ENCODE peak calls at places on chromosomes 3 and 15, in seven cellular contexts. One of them, this sample, is unnamed.

GRCh38 chr3:143716731-143717130 is 131.5 kb downstream of the SLC9A9 start:
- DNase-seq in K562: no peak
- DNase-seq in adrenal gland: no peak
- DNase-seq in stomach: no peak
- DNase-seq in HepG2: no peak
- DNase-seq in A549: no peak
- DNase-seq in esophagus squamous epithelium: no peak
- DNase-seq in this sample: peak; percentile 1

GRCh38 chr3:34012102-34012461 is 213.7 kb downstream of the PDCD6IP start:
- DNase-seq in K562: peak; percentile 31
- DNase-seq in adrenal gland: peak; percentile 29
- DNase-seq in stomach: no peak
- DNase-seq in HepG2: peak; percentile 99
- DNase-seq in A549: peak; percentile 97
- DNase-seq in esophagus squamous epithelium: no peak
- DNase-seq in this sample: peak; percentile 7

GRCh38 chr15:57865294-57865693 is 158.8 kb downstream of the POLR2M start:
- DNase-seq in K562: peak; percentile 44
- DNase-seq in adrenal gland: no peak
- DNase-seq in stomach: no peak
- DNase-seq in HepG2: no peak
- DNase-seq in A549: peak; percentile 13
- DNase-seq in esophagus squamous epithelium: no peak
- DNase-seq in this sample: peak; percentile 2

GRCh38 chr15:31238906-31239305 is 87.7 kb upstream of the KLF13 start:
- DNase-seq in K562: no peak
- DNase-seq in adrenal gland: no peak
- DNase-seq in stomach: no peak
- DNase-seq in HepG2: no peak
- DNase-seq in A549: no peak
- DNase-seq in esophagus squamous epithelium: no peak
- DNase-seq in this sample: no peak

GRCh38 chr3:21484323-21485154 is 266.5 kb downstream of the ZNF385D start:
- DNase-seq in K562: peak; percentile 21
- DNase-seq in adrenal gland: peak; percentile 50
- DNase-seq in stomach: peak; percentile 65
- DNase-seq in HepG2: peak; percentile 29
- DNase-seq in A549: peak; percentile 59
- DNase-seq in esophagus squamous epithelium: no peak
- DNase-seq in this sample: peak; percentile 77

GRCh38 chr15:98126326-98127090 is 166.0 kb downstream of the ARRDC4 start:
- DNase-seq in K562: no peak
- DNase-seq in adrenal gland: peak; percentile 33
- DNase-seq in stomach: no peak
- DNase-seq in HepG2: no peak
- DNase-seq in A549: no peak
- DNase-seq in esophagus squamous epithelium: no peak
- DNase-seq in this sample: no peak

GRCh38 chr15:96735621-96736020 is 405.1 kb downstream of the NR2F2 start:
- DNase-seq in K562: no peak
- DNase-seq in adrenal gland: no peak
- DNase-seq in stomach: no peak
- DNase-seq in HepG2: no peak
- DNase-seq in A549: no peak
- DNase-seq in esophagus squamous epithelium: no peak
- DNase-seq in this sample: no peak

GRCh38 chr3:161028485-161029018 is 76.6 kb downstream of the B3GALNT1 start:
- DNase-seq in K562: no peak
- DNase-seq in adrenal gland: no peak
- DNase-seq in stomach: no peak
- DNase-seq in HepG2: no peak
- DNase-seq in A549: no peak
- DNase-seq in esophagus squamous epithelium: no peak
- DNase-seq in this sample: no peak

GRCh38 chr15:69979269-69979668 is 118.4 kb downstream of the TLE3 start:
- DNase-seq in K562: no peak
- DNase-seq in adrenal gland: no peak
- DNase-seq in stomach: no peak
- DNase-seq in HepG2: peak; percentile 23
- DNase-seq in A549: peak; percentile 62
- DNase-seq in esophagus squamous epithelium: no peak
- DNase-seq in this sample: peak; percentile 43

GRCh38 chr3:18234717-18235335 is 190.3 kb downstream of the SATB1 start:
- DNase-seq in K562: no peak
- DNase-seq in adrenal gland: no peak
- DNase-seq in stomach: no peak
- DNase-seq in HepG2: no peak
- DNase-seq in A549: no peak
- DNase-seq in esophagus squamous epithelium: no peak
- DNase-seq in this sample: no peak

GRCh38 chr15:101811902-101812301 is at the start of gene OR4F15:
- DNase-seq in K562: no peak
- DNase-seq in adrenal gland: no peak
- DNase-seq in stomach: no peak
- DNase-seq in HepG2: no peak
- DNase-seq in A549: no peak
- DNase-seq in esophagus squamous epithelium: no peak
- DNase-seq in this sample: no peak

GRCh38 chr3:185071401-185071800 is 81.5 kb downstream of the C3orf70 start:
- DNase-seq in K562: no peak
- DNase-seq in adrenal gland: no peak
- DNase-seq in stomach: no peak
- DNase-seq in HepG2: no peak
- DNase-seq in A549: no peak
- DNase-seq in esophagus squamous epithelium: no peak
- DNase-seq in this sample: peak; percentile 9

GRCh38 chr3:184366619-184367321 is 5.3 kb downstream of the POLR2H start:
- DNase-seq in K562: no peak
- DNase-seq in adrenal gland: no peak
- DNase-seq in stomach: no peak
- DNase-seq in HepG2: peak; percentile 69
- DNase-seq in A549: no peak
- DNase-seq in esophagus squamous epithelium: no peak
- DNase-seq in this sample: no peak

GRCh38 chr3:35529337-35529736 is 110.0 kb upstream of the ARPP21 start:
- DNase-seq in K562: no peak
- DNase-seq in adrenal gland: no peak
- DNase-seq in stomach: no peak
- DNase-seq in HepG2: no peak
- DNase-seq in A549: no peak
- DNase-seq in esophagus squamous epithelium: no peak
- DNase-seq in this sample: no peak

GRCh38 chr3:71694358-71694999 is 30.7 kb downstream of the EIF4E3 start:
- DNase-seq in K562: no peak
- DNase-seq in adrenal gland: no peak
- DNase-seq in stomach: no peak
- DNase-seq in HepG2: no peak
- DNase-seq in A549: no peak
- DNase-seq in esophagus squamous epithelium: no peak
- DNase-seq in this sample: no peak

GRCh38 chr3:71692139-71692538 is 33.1 kb downstream of the EIF4E3 start:
- DNase-seq in K562: no peak
- DNase-seq in adrenal gland: no peak
- DNase-seq in stomach: no peak
- DNase-seq in HepG2: no peak
- DNase-seq in A549: no peak
- DNase-seq in esophagus squamous epithelium: no peak
- DNase-seq in this sample: no peak

GRCh38 chr3:71690222-71690821 is 34.9 kb downstream of the EIF4E3 start:
- DNase-seq in K562: no peak
- DNase-seq in adrenal gland: peak; percentile 84
- DNase-seq in stomach: no peak
- DNase-seq in HepG2: no peak
- DNase-seq in A549: no peak
- DNase-seq in esophagus squamous epithelium: no peak
- DNase-seq in this sample: no peak

GRCh38 chr3:71693641-71694040 is 31.6 kb downstream of the EIF4E3 start:
- DNase-seq in K562: no peak
- DNase-seq in adrenal gland: no peak
- DNase-seq in stomach: no peak
- DNase-seq in HepG2: no peak
- DNase-seq in A549: no peak
- DNase-seq in esophagus squamous epithelium: no peak
- DNase-seq in this sample: no peak

GRCh38 chr3:71695000-71695482 is 30.2 kb downstream of the EIF4E3 start:
- DNase-seq in K562: no peak
- DNase-seq in adrenal gland: peak; percentile 53
- DNase-seq in stomach: no peak
- DNase-seq in HepG2: peak; percentile 54
- DNase-seq in A549: no peak
- DNase-seq in esophagus squamous epithelium: no peak
- DNase-seq in this sample: no peak
- TF ChIP-seq POLR2A in K562: no peak
- TF ChIP-seq POLR2A in adrenal gland: no peak
- TF ChIP-seq POLR2A in stomach: no peak
- TF ChIP-seq POLR2A in HepG2: no peak
- TF ChIP-seq POLR2A in A549: no peak
- TF ChIP-seq POLR2A in esophagus squamous epithelium: no peak
- TF ChIP-seq POLR2A in this sample: no peak

DNA sequence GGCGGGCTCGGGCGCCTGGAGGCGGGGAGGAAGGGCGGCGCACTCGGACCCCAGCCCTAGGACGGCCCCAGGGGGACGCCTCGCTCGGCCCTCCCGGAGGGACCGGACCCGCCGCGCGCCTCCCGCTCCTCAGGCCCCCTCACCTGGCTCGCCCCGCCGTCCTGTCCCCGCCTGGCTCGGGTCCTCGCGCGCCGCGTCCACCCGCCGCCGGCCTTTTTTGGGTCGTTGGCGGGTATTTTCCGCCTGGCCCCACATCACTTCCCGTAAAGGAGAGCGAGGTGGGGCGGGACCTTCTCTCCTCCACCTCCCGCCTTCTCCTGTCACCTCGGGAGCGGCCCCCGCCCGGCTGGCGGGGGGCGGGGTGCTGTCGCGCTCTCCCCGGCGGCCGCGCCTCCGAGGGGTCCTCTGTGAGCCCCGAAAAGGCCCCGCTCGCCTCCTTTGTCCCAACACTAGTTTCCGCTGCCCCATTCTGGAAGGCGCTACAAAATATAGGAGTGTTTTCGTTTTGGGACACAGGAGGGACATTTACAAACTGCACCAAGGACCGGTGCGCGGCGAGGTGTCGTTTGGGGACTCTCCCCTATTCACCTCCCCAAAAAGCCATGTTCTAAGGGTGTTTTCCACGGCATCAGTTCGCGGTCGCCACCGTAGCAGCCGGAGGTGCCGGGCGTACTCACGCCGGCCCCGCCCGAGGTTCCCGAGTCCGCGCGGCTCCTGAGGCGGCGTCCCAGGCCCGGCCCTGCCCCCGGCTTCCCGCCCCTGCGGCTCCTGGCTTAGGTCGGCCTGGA is at the start of gene RAB27A:
- DNase-seq in K562: peak; percentile 90
- DNase-seq in adrenal gland: peak; percentile 87
- DNase-seq in stomach: peak; percentile 85
- DNase-seq in HepG2: peak; percentile 64
- DNase-seq in A549: peak; percentile 77
- DNase-seq in esophagus squamous epithelium: no peak
- DNase-seq in this sample: peak; percentile 82
- TF ChIP-seq POLR2A in K562: peak; percentile 59
- TF ChIP-seq POLR2A in adrenal gland: peak; percentile 68
- TF ChIP-seq POLR2A in stomach: peak; percentile 35
- TF ChIP-seq POLR2A in HepG2: peak; percentile 44
- TF ChIP-seq POLR2A in A549: peak; percentile 19
- TF ChIP-seq POLR2A in esophagus squamous epithelium: peak; percentile 37
- TF ChIP-seq POLR2A in this sample: peak; percentile 34

DNA sequence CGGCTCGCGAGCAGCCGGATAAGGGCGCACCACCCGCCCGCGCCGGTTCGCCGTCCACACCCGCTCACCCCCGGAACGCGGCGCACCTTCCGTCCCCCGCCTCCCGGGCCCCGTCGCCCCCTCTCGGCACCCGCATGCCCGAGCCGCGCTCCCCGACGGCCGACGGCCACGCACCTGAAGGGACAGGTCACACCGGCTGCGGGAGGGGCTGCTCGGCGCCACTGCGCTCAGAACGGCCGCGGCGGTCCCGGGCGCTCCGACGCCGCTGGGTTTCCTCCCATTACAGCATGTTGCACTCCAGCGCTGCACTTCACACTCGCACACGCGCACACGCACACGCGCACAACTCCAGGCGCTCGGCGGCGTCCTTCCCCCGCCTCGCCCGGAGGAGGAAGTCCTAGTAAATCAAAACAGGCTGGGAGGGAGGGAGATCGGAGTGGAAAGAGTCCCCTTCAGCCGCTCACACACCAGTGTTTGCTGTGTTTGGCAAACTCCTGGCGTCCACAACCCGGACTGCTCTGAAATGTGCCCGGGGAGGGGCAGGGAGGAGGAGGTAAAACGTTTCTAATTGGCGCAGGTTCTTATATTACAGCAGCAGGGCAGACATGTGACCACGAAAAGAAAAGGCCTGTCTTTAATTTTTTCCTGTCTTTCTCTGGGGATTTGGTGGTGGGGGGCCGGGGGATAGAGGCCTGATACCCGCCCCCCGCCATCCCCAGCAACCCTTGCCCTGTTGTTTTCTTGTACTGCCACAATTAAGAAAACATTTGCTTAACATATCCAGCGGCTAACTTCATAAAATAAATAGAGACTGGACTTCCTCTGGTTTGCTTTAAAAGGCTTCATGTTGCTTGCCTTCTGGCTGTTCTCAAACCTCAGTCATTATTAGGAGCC is 76.8 kb upstream of the VGLL4 start:
- DNase-seq in K562: peak; percentile 35
- DNase-seq in adrenal gland: peak; percentile 76
- DNase-seq in stomach: peak; percentile 82
- DNase-seq in HepG2: peak; percentile 46
- DNase-seq in A549: peak; percentile 84
- DNase-seq in esophagus squamous epithelium: no peak
- DNase-seq in this sample: peak; percentile 78
- TF ChIP-seq POLR2A in K562: no peak
- TF ChIP-seq POLR2A in adrenal gland: peak; percentile 74
- TF ChIP-seq POLR2A in stomach: peak; percentile 73
- TF ChIP-seq POLR2A in HepG2: no peak
- TF ChIP-seq POLR2A in A549: peak; percentile 29
- TF ChIP-seq POLR2A in esophagus squamous epithelium: peak; percentile 76
- TF ChIP-seq POLR2A in this sample: no peak

GRCh38 chr15:90181781-90182180 is 19.3 kb upstream of the SEMA4B start:
- DNase-seq in K562: no peak
- DNase-seq in adrenal gland: no peak
- DNase-seq in stomach: no peak
- DNase-seq in HepG2: no peak
- DNase-seq in A549: no peak
- DNase-seq in esophagus squamous epithelium: no peak
- DNase-seq in this sample: no peak

GRCh38 chr15:90184786-90185704 is 16.1 kb upstream of the SEMA4B start:
- DNase-seq in K562: peak; percentile 89
- DNase-seq in adrenal gland: peak; percentile 76
- DNase-seq in stomach: peak; percentile 74
- DNase-seq in HepG2: peak; percentile 54
- DNase-seq in A549: peak; percentile 91
- DNase-seq in esophagus squamous epithelium: peak; percentile 34
- DNase-seq in this sample: peak; percentile 64

GRCh38 chr15:90188914-90189748 is 12.0 kb upstream of the SEMA4B start:
- DNase-seq in K562: no peak
- DNase-seq in adrenal gland: peak; percentile 33
- DNase-seq in stomach: no peak
- DNase-seq in HepG2: no peak
- DNase-seq in A549: no peak
- DNase-seq in esophagus squamous epithelium: no peak
- DNase-seq in this sample: peak; percentile 83

GRCh38 chr15:90187257-90187868 is 13.8 kb upstream of the SEMA4B start:
- DNase-seq in K562: no peak
- DNase-seq in adrenal gland: no peak
- DNase-seq in stomach: no peak
- DNase-seq in HepG2: no peak
- DNase-seq in A549: no peak
- DNase-seq in esophagus squamous epithelium: no peak
- DNase-seq in this sample: no peak

GRCh38 chr15:90184119-90184785 is 16.9 kb upstream of the SEMA4B start:
- DNase-seq in K562: peak; percentile 86
- DNase-seq in adrenal gland: peak; percentile 98
- DNase-seq in stomach: peak; percentile 91
- DNase-seq in HepG2: peak; percentile 24
- DNase-seq in A549: peak; percentile 94
- DNase-seq in esophagus squamous epithelium: peak; percentile 22
- DNase-seq in this sample: no peak
- TF ChIP-seq POLR2A in K562: peak; percentile 85
- TF ChIP-seq POLR2A in adrenal gland: peak; percentile 78
- TF ChIP-seq POLR2A in stomach: no peak
- TF ChIP-seq POLR2A in HepG2: no peak
- TF ChIP-seq POLR2A in A549: peak; percentile 25
- TF ChIP-seq POLR2A in esophagus squamous epithelium: no peak
- TF ChIP-seq POLR2A in this sample: no peak